ENCODE peak calls at places on chromosomes 6 and 20, in five cellular contexts. D is CD8-positive, alpha-beta memory T cell; T is brain microvascular endothelial cell; N is K562; J is neural progenitor cell. C is an unnamed sample.

GRCh38 chr20:41248371-41249024 is 69.0 kb downstream of the ZHX3 start:
- DNase-seq in D (no peak), T (peak), N (no peak), J (no peak), C (no peak)

GRCh38 chr6:134535831-134536230 is 217.9 kb upstream of the SGK1 start:
- DNase-seq in D (no peak), T (no peak), N (no peak), J (no peak), C (no peak)

GRCh38 chr20:49575551-49576060 is 7.7 kb upstream of the PTGIS start:
- DNase-seq in D (no peak), T (no peak), N (no peak), J (no peak), C (no peak)

GRCh38 chr6:57254055-57254717 is 32.1 kb upstream of the RAB23 start:
- DNase-seq in D (no peak), T (no peak), N (no peak), J (peak), C (no peak)

GRCh38 chr20:53917145-53918009 is 153.0 kb downstream of the BCAS1 start:
- DNase-seq in D (no peak), T (peak), N (peak), J (no peak), C (no peak)

GRCh38 chr20:23257848-23258746 is 92.5 kb upstream of the NXT1 start:
- DNase-seq in D (no peak), T (peak), N (no peak), J (no peak), C (no peak)

GRCh38 chr6:147322299-147323162 is 118.3 kb downstream of the STXBP5 start:
- DNase-seq in D (no peak), T (no peak), N (no peak), J (no peak), C (no peak)

GRCh38 chr20:31845300-31845863 is at the start of gene FOXS1:
- DNase-seq in D (no peak), T (peak), N (no peak), J (peak), C (no peak)

GRCh38 chr6:133254552-133255228 is 13.5 kb downstream of the EYA4 start:
- DNase-seq in D (no peak), T (no peak), N (no peak), J (no peak), C (no peak)

GRCh38 chr20:32585519-32586127 is 490 bp upstream of the NOL4L start:
- DNase-seq in D (no peak), T (no peak), N (no peak), J (peak), C (no peak)

GRCh38 chr20:46355778-46356177 is 47.5 kb upstream of the CDH22 start:
- DNase-seq in D (no peak), T (no peak), N (no peak), J (no peak), C (no peak)

GRCh38 chr20:48659888-48660287 is 167.9 kb downstream of the PREX1 start:
- DNase-seq in D (no peak), T (no peak), N (no peak), J (no peak), C (no peak)

GRCh38 chr6:119128252-119128912 is 49.9 kb upstream of the FAM184A start:
- DNase-seq in D (no peak), T (no peak), N (no peak), J (no peak), C (no peak)

GRCh38 chr6:33716379-33716778 is 4.9 kb upstream of the UQCC2 start:
- DNase-seq in D (no peak), T (no peak), N (no peak), J (no peak), C (no peak)

GRCh38 chr6:139364302-139364981 is 10.0 kb downstream of the CITED2 start:
- DNase-seq in D (no peak), T (no peak), N (peak), J (peak), C (no peak)

GRCh38 chr6:74574794-74575193 is 631.1 kb downstream of the COL12A1 start:
- DNase-seq in D (no peak), T (peak), N (no peak), J (peak), C (peak)

GRCh38 chr20:35368616-35369423 is 43.0 kb downstream of the UQCC1 start:
- DNase-seq in D (no peak), T (no peak), N (no peak), J (peak), C (no peak)

GRCh38 chr6:80003841-80004198 is 629 bp upstream of the TTK start:
- DNase-seq in D (peak), T (no peak), N (no peak), J (no peak), C (no peak)

GRCh38 chr6:169803291-169803811 is 51.9 kb downstream of the ERMARD start:
- DNase-seq in D (no peak), T (no peak), N (no peak), J (no peak), C (no peak)

GRCh38 chr20:20369353-20370086 is 1.6 kb downstream of the INSM1 start:
- DNase-seq in D (no peak), T (no peak), N (no peak), J (peak), C (no peak)
- H3K4me3 ChIP-seq in D (no peak), T (no peak), N (no peak), J (peak), C (peak)

GRCh38 chr20:59028812-59029211 is 3.3 kb downstream of the ATP5F1E start:
- DNase-seq in D (no peak), T (no peak), N (no peak), J (no peak), C (no peak)
- H3K4me3 ChIP-seq in D (no peak), T (peak), N (peak), J (no peak), C (peak)

DNA sequence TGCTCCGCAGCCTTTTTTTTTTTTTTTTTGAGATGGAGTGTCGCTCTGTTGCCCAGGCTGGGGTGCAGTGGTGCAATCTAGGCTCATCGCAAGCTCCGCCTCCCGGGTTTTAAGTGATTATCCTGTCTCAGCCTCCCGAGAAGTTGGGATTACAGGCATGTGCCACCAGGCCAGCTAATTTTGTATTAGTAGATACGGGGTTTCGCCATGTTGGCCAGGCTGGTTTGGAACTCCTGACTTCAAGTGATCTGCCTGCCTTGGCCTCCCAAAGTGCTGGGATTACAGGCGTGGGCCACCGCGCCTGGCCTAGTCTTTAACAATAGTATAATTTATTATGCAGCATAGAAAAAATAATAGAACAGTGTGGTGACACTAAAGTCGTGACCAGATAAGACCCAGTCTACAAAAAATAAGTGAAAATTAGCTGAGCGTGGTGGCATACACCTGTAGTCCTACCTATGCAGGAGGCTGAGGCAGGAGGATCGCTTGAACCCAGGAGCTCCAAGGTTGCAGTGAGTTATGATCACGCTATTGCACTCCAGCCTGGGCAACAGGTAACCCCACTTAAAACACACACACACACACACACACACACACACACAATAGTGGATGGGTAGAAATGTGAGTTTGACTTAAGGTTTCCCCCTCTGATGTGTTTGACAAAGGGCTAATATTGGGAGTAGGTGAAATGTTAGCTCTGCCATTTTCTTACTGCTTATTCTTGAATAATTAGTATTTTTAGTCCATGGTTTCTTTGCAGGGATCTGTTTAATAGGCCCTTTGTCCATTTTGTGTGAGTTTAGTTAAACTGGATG is 6.5 kb downstream of the PIM1 start:
- DNase-seq in D (no peak), T (peak), N (no peak), J (no peak), C (no peak)
- H3K4me3 ChIP-seq in D (peak), T (no peak), N (peak), J (no peak), C (no peak)

DNA sequence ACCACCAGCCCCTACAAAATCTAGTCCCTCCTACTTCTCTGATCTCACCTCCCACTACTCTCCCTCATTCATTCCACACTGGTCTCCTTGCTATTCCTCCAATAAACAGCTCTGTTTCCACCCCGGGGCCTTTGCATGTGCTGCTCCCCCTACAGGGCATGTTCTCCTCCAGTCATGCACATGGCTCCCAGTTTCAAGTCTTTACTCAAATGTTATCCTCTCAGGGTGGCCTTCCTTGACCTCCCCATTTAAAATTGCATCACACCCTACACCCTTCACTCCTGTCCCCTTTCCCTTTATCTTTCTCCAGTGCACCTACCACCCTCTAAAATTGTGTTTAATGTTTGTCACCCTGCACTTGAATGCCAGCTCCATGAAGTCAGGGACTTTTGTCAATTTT is 174.5 kb downstream of the MRPL14 start:
- DNase-seq in D (no peak), T (no peak), N (peak), J (no peak), C (no peak)
- H3K4me3 ChIP-seq in D (no peak), T (no peak), N (no peak), J (no peak), C (no peak)

GRCh38 chr6:77463881-77464867 is 883 bp upstream of the HTR1B start:
- DNase-seq in D (no peak), T (no peak), N (no peak), J (peak), C (no peak)
- H3K4me3 ChIP-seq in D (no peak), T (peak), N (no peak), J (peak), C (no peak)

DNA sequence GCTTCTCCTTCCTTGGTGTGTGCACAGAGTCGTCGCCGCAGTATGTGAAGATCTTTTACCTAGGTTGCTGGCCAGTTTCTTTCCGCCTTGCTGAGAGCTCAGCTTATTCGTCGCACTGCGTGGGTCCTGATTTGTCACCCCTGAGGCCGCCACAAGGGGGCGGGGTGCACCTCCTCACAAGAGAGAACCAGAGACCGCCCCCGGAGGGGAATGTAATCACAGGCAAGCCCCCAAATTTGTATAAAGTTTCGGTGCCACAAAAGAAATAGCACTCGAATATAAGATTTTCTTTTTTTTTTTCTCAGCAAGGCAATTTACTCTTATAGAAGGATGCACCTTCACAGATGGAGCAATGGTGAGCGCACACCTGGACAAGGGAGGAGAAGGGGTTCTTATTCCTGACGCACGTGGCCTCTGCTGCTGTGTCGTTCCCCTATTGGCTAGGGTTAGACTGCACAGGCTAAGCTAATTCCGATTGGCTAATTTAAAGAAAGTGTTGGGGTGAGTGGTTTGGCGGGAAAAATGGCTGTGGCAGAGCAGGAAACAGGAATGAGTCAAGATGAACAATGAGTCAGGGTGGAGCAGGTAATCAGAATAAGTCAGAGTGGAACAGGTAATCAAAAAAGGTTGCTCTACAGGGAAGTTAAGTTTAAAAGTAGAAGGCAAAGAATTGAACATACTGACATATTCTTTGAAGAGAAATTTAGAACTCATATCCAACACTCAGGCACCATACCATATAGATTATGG is 19.5 kb downstream of the NCOA3 start:
- DNase-seq in D (no peak), T (no peak), N (no peak), J (peak), C (no peak)
- H3K4me3 ChIP-seq in D (no peak), T (no peak), N (no peak), J (no peak), C (no peak)

GRCh38 chr20:38842017-38842416 is 36.5 kb downstream of the PPP1R16B start:
- DNase-seq in D (no peak), T (no peak), N (no peak), J (no peak), C (no peak)

GRCh38 chr20:38840894-38841470 is 35.5 kb downstream of the PPP1R16B start:
- DNase-seq in D (no peak), T (no peak), N (no peak), J (no peak), C (no peak)

GRCh38 chr20:38842558-38842981 is 37.1 kb downstream of the PPP1R16B start:
- DNase-seq in D (peak), T (no peak), N (no peak), J (no peak), C (no peak)

GRCh38 chr20:38840053-38840893 is 34.8 kb downstream of the PPP1R16B start:
- DNase-seq in D (peak), T (no peak), N (peak), J (no peak), C (no peak)

GRCh38 chr20:38841570-38841969 is 36.1 kb downstream of the PPP1R16B start:
- DNase-seq in D (no peak), T (no peak), N (no peak), J (no peak), C (no peak)
- H3K4me3 ChIP-seq in D (peak), T (no peak), N (no peak), J (no peak), C (no peak)

DNA sequence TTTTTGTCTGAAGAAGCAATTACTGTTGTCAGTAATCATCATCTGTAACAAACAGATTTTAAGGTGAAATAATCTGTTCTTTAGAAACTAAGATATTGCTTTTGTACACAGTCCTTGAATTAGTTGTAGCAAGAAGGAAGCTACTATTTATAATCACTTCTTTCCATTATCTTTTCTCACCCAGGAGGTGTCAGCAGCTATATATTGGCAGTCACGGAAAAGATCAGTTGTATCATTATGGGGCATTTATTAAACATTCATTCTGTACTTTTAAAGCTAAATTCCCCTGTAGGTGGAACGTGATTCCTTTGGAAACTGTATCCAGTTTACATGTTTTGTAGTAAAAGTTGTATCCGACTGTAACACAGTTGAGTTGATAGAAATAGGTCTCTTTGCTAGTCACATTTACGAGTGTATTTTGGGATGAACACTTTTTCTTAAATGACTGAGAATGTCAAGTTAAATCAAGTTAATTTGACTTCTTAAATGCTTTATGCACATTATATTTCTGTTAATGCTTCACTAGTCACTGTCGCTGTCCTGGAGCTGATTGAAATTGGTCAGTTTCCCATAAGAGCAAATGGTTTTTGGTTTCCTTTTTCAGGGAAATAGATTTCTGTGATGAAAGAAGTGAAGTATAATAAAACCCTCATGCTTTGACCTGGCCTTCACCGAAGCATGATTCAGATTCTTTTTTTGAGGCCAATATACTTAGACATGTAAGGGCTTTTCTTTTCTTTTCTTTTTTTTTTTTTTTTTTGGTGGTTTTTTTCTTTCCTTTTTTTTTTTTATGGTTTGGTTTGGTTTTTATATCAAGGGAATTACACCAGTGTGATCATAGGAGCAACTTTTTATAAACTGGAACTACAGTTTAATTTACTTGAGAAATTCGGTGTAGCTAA is 5.1 kb downstream of the QKI start:
- DNase-seq in D (no peak), T (no peak), N (no peak), J (no peak), C (no peak)
- H3K4me3 ChIP-seq in D (no peak), T (peak), N (peak), J (peak), C (peak)